ENCODE peak calls at places on chromosomes 6 and 20, in eight cellular contexts. One of them, this sample, is unnamed.
A peak's percentile ranks its signal among the peaks of the same experiment; 100 is the strongest.

GRCh38 chr20:24979036-24979960 is 13.3 kb downstream of the APMAP start:
- DNase-seq in suprapubic skin: no peak
- DNase-seq in esophagus squamous epithelium: no peak
- DNase-seq in HCT116: no peak
- DNase-seq in A549: no peak
- DNase-seq in tibial nerve: no peak
- DNase-seq in breast epithelium: no peak
- DNase-seq in gastrocnemius medialis: no peak
- DNase-seq in this sample: no peak

GRCh38 chr6:132937466-132937906 is 123.1 kb downstream of the RPS12 start:
- DNase-seq in suprapubic skin: no peak
- DNase-seq in esophagus squamous epithelium: no peak
- DNase-seq in HCT116: peak; percentile 57
- DNase-seq in A549: peak; percentile 46
- DNase-seq in tibial nerve: no peak
- DNase-seq in breast epithelium: peak; percentile 30
- DNase-seq in gastrocnemius medialis: no peak
- DNase-seq in this sample: no peak

GRCh38 chr20:25503946-25504345 is 81.4 kb downstream of the NINL start:
- DNase-seq in suprapubic skin: no peak
- DNase-seq in esophagus squamous epithelium: no peak
- DNase-seq in HCT116: no peak
- DNase-seq in A549: no peak
- DNase-seq in tibial nerve: no peak
- DNase-seq in breast epithelium: no peak
- DNase-seq in gastrocnemius medialis: no peak
- DNase-seq in this sample: no peak

GRCh38 chr20:22470620-22471026 is 113.7 kb downstream of the FOXA2 start:
- DNase-seq in suprapubic skin: no peak
- DNase-seq in esophagus squamous epithelium: no peak
- DNase-seq in HCT116: no peak
- DNase-seq in A549: peak; percentile 80
- DNase-seq in tibial nerve: no peak
- DNase-seq in breast epithelium: no peak
- DNase-seq in gastrocnemius medialis: no peak
- DNase-seq in this sample: no peak

GRCh38 chr6:150905769-150906168 is 40.3 kb downstream of the MTHFD1L start:
- DNase-seq in suprapubic skin: no peak
- DNase-seq in esophagus squamous epithelium: no peak
- DNase-seq in HCT116: no peak
- DNase-seq in A549: no peak
- DNase-seq in tibial nerve: no peak
- DNase-seq in breast epithelium: no peak
- DNase-seq in gastrocnemius medialis: no peak
- DNase-seq in this sample: no peak

GRCh38 chr6:3778701-3779573 is 27.4 kb upstream of the PXDC1 start:
- DNase-seq in suprapubic skin: peak; percentile 40
- DNase-seq in esophagus squamous epithelium: no peak
- DNase-seq in HCT116: no peak
- DNase-seq in A549: no peak
- DNase-seq in tibial nerve: no peak
- DNase-seq in breast epithelium: no peak
- DNase-seq in gastrocnemius medialis: no peak
- DNase-seq in this sample: no peak

GRCh38 chr6:138654715-138655634 is 118.6 kb upstream of the CCDC28A start:
- DNase-seq in suprapubic skin: no peak
- DNase-seq in esophagus squamous epithelium: no peak
- DNase-seq in HCT116: peak; percentile 16
- DNase-seq in A549: no peak
- DNase-seq in tibial nerve: no peak
- DNase-seq in breast epithelium: no peak
- DNase-seq in gastrocnemius medialis: no peak
- DNase-seq in this sample: no peak

GRCh38 chr6:63295553-63295952 is 24.2 kb downstream of the LGSN start:
- DNase-seq in suprapubic skin: no peak
- DNase-seq in esophagus squamous epithelium: no peak
- DNase-seq in HCT116: no peak
- DNase-seq in A549: no peak
- DNase-seq in tibial nerve: no peak
- DNase-seq in breast epithelium: no peak
- DNase-seq in gastrocnemius medialis: no peak
- DNase-seq in this sample: no peak

GRCh38 chr6:100677240-100677639 is 203.9 kb downstream of the ASCC3 start:
- DNase-seq in suprapubic skin: no peak
- DNase-seq in esophagus squamous epithelium: no peak
- DNase-seq in HCT116: no peak
- DNase-seq in A549: no peak
- DNase-seq in tibial nerve: no peak
- DNase-seq in breast epithelium: no peak
- DNase-seq in gastrocnemius medialis: no peak
- DNase-seq in this sample: no peak

GRCh38 chr6:128500017-128500416 is 20.4 kb downstream of the PTPRK start:
- DNase-seq in suprapubic skin: no peak
- DNase-seq in esophagus squamous epithelium: no peak
- DNase-seq in HCT116: no peak
- DNase-seq in A549: peak; percentile 45
- DNase-seq in tibial nerve: no peak
- DNase-seq in breast epithelium: no peak
- DNase-seq in gastrocnemius medialis: no peak
- DNase-seq in this sample: no peak

GRCh38 chr6:160634706-160635105 is 29.4 kb downstream of the LPA start:
- DNase-seq in suprapubic skin: no peak
- DNase-seq in esophagus squamous epithelium: no peak
- DNase-seq in HCT116: no peak
- DNase-seq in A549: no peak
- DNase-seq in tibial nerve: no peak
- DNase-seq in breast epithelium: peak; percentile 27
- DNase-seq in gastrocnemius medialis: no peak
- DNase-seq in this sample: peak; percentile 100

GRCh38 chr6:158207452-158207788 is 39.3 kb downstream of the GTF2H5 start:
- DNase-seq in suprapubic skin: no peak
- DNase-seq in esophagus squamous epithelium: no peak
- DNase-seq in HCT116: no peak
- DNase-seq in A549: no peak
- DNase-seq in tibial nerve: no peak
- DNase-seq in breast epithelium: no peak
- DNase-seq in gastrocnemius medialis: no peak
- DNase-seq in this sample: no peak

GRCh38 chr20:39651645-39652340 is 689.6 kb downstream of the DHX35 start:
- DNase-seq in suprapubic skin: no peak
- DNase-seq in esophagus squamous epithelium: no peak
- DNase-seq in HCT116: no peak
- DNase-seq in A549: no peak
- DNase-seq in tibial nerve: no peak
- DNase-seq in breast epithelium: no peak
- DNase-seq in gastrocnemius medialis: no peak
- DNase-seq in this sample: peak; percentile 67

GRCh38 chr6:56849876-56850275 is 105.0 kb upstream of the BEND6 start:
- DNase-seq in suprapubic skin: no peak
- DNase-seq in esophagus squamous epithelium: no peak
- DNase-seq in HCT116: no peak
- DNase-seq in A549: no peak
- DNase-seq in tibial nerve: no peak
- DNase-seq in breast epithelium: no peak
- DNase-seq in gastrocnemius medialis: no peak
- DNase-seq in this sample: no peak

GRCh38 chr6:1310628-1311399 is 1.1 kb upstream of the FOXQ1 start:
- DNase-seq in suprapubic skin: no peak
- DNase-seq in esophagus squamous epithelium: no peak
- DNase-seq in HCT116: peak; percentile 16
- DNase-seq in A549: peak; percentile 27
- DNase-seq in tibial nerve: no peak
- DNase-seq in breast epithelium: peak; percentile 40
- DNase-seq in gastrocnemius medialis: no peak
- DNase-seq in this sample: no peak

GRCh38 chr20:23160536-23161243 is 74.6 kb upstream of the CD93 start:
- DNase-seq in suprapubic skin: no peak
- DNase-seq in esophagus squamous epithelium: no peak
- DNase-seq in HCT116: no peak
- DNase-seq in A549: no peak
- DNase-seq in tibial nerve: peak; percentile 9
- DNase-seq in breast epithelium: no peak
- DNase-seq in gastrocnemius medialis: no peak
- DNase-seq in this sample: peak; percentile 87

GRCh38 chr6:3289664-3290055 is 30.9 kb downstream of the PSMG4 start:
- DNase-seq in suprapubic skin: no peak
- DNase-seq in esophagus squamous epithelium: no peak
- DNase-seq in HCT116: no peak
- DNase-seq in A549: no peak
- DNase-seq in tibial nerve: no peak
- DNase-seq in breast epithelium: no peak
- DNase-seq in gastrocnemius medialis: no peak
- DNase-seq in this sample: no peak

GRCh38 chr6:149265945-149266344 is 51.6 kb upstream of the TAB2 start:
- DNase-seq in suprapubic skin: no peak
- DNase-seq in esophagus squamous epithelium: no peak
- DNase-seq in HCT116: no peak
- DNase-seq in A549: no peak
- DNase-seq in tibial nerve: no peak
- DNase-seq in breast epithelium: no peak
- DNase-seq in gastrocnemius medialis: no peak
- DNase-seq in this sample: no peak

GRCh38 chr20:62653373-62653772 is 11.1 kb downstream of the SLCO4A1 start:
- DNase-seq in suprapubic skin: no peak
- DNase-seq in esophagus squamous epithelium: no peak
- DNase-seq in HCT116: no peak
- DNase-seq in A549: no peak
- DNase-seq in tibial nerve: no peak
- DNase-seq in breast epithelium: no peak
- DNase-seq in gastrocnemius medialis: no peak
- DNase-seq in this sample: no peak

GRCh38 chr20:62652051-62652893 is 10.0 kb downstream of the SLCO4A1 start:
- DNase-seq in suprapubic skin: peak; percentile 97
- DNase-seq in esophagus squamous epithelium: peak; percentile 84
- DNase-seq in HCT116: peak; percentile 33
- DNase-seq in A549: peak; percentile 88
- DNase-seq in tibial nerve: peak; percentile 97
- DNase-seq in breast epithelium: peak; percentile 94
- DNase-seq in gastrocnemius medialis: peak; percentile 91
- DNase-seq in this sample: no peak

GRCh38 chr20:62652894-62653305 is 10.6 kb downstream of the SLCO4A1 start:
- DNase-seq in suprapubic skin: no peak
- DNase-seq in esophagus squamous epithelium: no peak
- DNase-seq in HCT116: no peak
- DNase-seq in A549: no peak
- DNase-seq in tibial nerve: no peak
- DNase-seq in breast epithelium: no peak
- DNase-seq in gastrocnemius medialis: no peak
- DNase-seq in this sample: no peak

GRCh38 chr20:62650551-62651284 is 8.4 kb downstream of the SLCO4A1 start:
- DNase-seq in suprapubic skin: no peak
- DNase-seq in esophagus squamous epithelium: no peak
- DNase-seq in HCT116: no peak
- DNase-seq in A549: no peak
- DNase-seq in tibial nerve: no peak
- DNase-seq in breast epithelium: no peak
- DNase-seq in gastrocnemius medialis: no peak
- DNase-seq in this sample: no peak

DNA sequence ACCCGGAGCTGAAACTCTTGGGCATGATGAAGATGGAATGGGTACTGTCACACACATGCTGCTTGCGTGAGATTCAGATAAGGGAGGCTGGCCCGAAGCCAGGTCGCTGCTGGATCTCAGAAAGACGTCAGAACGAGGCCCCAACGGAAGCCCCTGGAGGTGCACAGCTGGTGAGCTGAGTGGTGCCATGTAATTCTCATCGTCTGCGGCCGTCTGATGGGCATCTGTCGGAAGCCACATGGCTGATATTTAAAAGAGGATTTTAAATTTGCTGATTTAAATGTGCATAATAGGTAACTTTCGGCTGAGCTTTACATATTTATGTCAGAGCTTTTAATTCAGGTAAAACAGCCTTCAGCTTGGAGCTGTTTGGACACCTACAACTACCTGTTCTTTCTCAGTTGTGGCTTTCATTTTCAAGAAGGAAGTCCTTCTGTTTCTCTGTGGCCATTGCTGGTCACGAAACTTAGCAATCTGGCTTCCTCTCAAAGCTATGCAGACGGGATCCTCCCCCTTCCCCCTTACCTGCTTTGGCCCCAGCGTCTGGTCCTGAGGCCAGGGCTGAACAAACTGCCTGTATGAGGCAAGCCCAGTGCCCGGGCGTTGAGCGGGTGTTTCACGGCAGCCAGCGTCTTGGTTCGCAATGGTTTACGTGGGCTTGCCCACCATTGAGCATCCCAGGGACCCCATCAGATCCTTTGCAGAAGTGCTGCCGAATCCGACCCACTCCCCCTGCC is 9.2 kb downstream of the SLCO4A1 start:
- DNase-seq in suprapubic skin: no peak
- DNase-seq in esophagus squamous epithelium: peak; percentile 36
- DNase-seq in HCT116: no peak
- DNase-seq in A549: no peak
- DNase-seq in tibial nerve: peak; percentile 62
- DNase-seq in breast epithelium: peak; percentile 57
- DNase-seq in gastrocnemius medialis: no peak
- DNase-seq in this sample: no peak
- H3K27ac ChIP-seq in suprapubic skin: peak overlapping the region; percentile 92
- H3K27ac ChIP-seq in esophagus squamous epithelium: peak overlapping the region; percentile 93
- H3K27ac ChIP-seq in HCT116: peak overlapping the region; percentile 46
- H3K27ac ChIP-seq in A549: peak overlapping the region; percentile 85
- H3K27ac ChIP-seq in tibial nerve: peak overlapping the region; percentile 96
- H3K27ac ChIP-seq in breast epithelium: peak overlapping the region; percentile 96
- H3K27ac ChIP-seq in gastrocnemius medialis: peak overlapping the region; percentile 87
- H3K27ac ChIP-seq in this sample: peak overlapping the region; percentile 87

GRCh38 chr20:3606021-3606420 is 57.2 kb downstream of the GFRA4 start:
- DNase-seq in suprapubic skin: no peak
- DNase-seq in esophagus squamous epithelium: no peak
- DNase-seq in HCT116: no peak
- DNase-seq in A549: no peak
- DNase-seq in tibial nerve: no peak
- DNase-seq in breast epithelium: no peak
- DNase-seq in gastrocnemius medialis: no peak
- DNase-seq in this sample: no peak

GRCh38 chr20:3603108-3603507 is 60.1 kb downstream of the GFRA4 start:
- DNase-seq in suprapubic skin: no peak
- DNase-seq in esophagus squamous epithelium: no peak
- DNase-seq in HCT116: no peak
- DNase-seq in A549: no peak
- DNase-seq in tibial nerve: no peak
- DNase-seq in breast epithelium: no peak
- DNase-seq in gastrocnemius medialis: no peak
- DNase-seq in this sample: no peak
- TF ChIP-seq POLR2A in suprapubic skin: no peak
- TF ChIP-seq POLR2A in esophagus squamous epithelium: no peak
- TF ChIP-seq POLR2A in HCT116: no peak
- TF ChIP-seq POLR2A in A549: no peak
- TF ChIP-seq POLR2A in tibial nerve: no peak
- TF ChIP-seq POLR2A in breast epithelium: no peak
- TF ChIP-seq POLR2A in gastrocnemius medialis: no peak
- TF ChIP-seq POLR2A in this sample: no peak

GRCh38 chr6:169930799-169931198 is 179.4 kb downstream of the ERMARD start:
- DNase-seq in suprapubic skin: no peak
- DNase-seq in esophagus squamous epithelium: no peak
- DNase-seq in HCT116: no peak
- DNase-seq in A549: peak; percentile 2
- DNase-seq in tibial nerve: no peak
- DNase-seq in breast epithelium: no peak
- DNase-seq in gastrocnemius medialis: no peak
- DNase-seq in this sample: no peak
- H3K27ac ChIP-seq in suprapubic skin: no peak overlapping the region
- H3K27ac ChIP-seq in esophagus squamous epithelium: no peak overlapping the region
- H3K27ac ChIP-seq in HCT116: no peak overlapping the region
- H3K27ac ChIP-seq in A549: no peak overlapping the region
- H3K27ac ChIP-seq in tibial nerve: no peak overlapping the region
- H3K27ac ChIP-seq in breast epithelium: no peak overlapping the region
- H3K27ac ChIP-seq in gastrocnemius medialis: no peak overlapping the region
- H3K27ac ChIP-seq in this sample: no peak overlapping the region

GRCh38 chr20:17873410-17874270 is 95.0 kb downstream of the SNX5 start:
- DNase-seq in suprapubic skin: peak; percentile 96
- DNase-seq in esophagus squamous epithelium: no peak
- DNase-seq in HCT116: peak; percentile 57
- DNase-seq in A549: peak; percentile 68
- DNase-seq in tibial nerve: peak; percentile 92
- DNase-seq in breast epithelium: peak; percentile 85
- DNase-seq in gastrocnemius medialis: peak; percentile 47
- DNase-seq in this sample: no peak
- TF ChIP-seq POLR2A in suprapubic skin: no peak
- TF ChIP-seq POLR2A in esophagus squamous epithelium: no peak
- TF ChIP-seq POLR2A in HCT116: no peak
- TF ChIP-seq POLR2A in A549: no peak
- TF ChIP-seq POLR2A in tibial nerve: no peak
- TF ChIP-seq POLR2A in breast epithelium: no peak
- TF ChIP-seq POLR2A in gastrocnemius medialis: no peak
- TF ChIP-seq POLR2A in this sample: no peak